ENCODE peak calls at places on chromosomes 16 and 17, in seven cellular contexts. One of them, this sample, is unnamed.

GRCh38 chr17:1545618-1546017 is 17.0 kb downstream of the PITPNA start:
- DNase-seq in suprapubic skin: no peak
- DNase-seq in MCF 10A: peak
- DNase-seq in cardiac fibroblast: no peak
- DNase-seq in adrenal gland: no peak
- DNase-seq in CD4-positive, alpha-beta T cell: no peak
- DNase-seq in WTC11: no peak
- DNase-seq in this sample: no peak

GRCh38 chr16:86072328-86073102 is 173.6 kb downstream of the IRF8 start:
- DNase-seq in suprapubic skin: no peak
- DNase-seq in MCF 10A: peak
- DNase-seq in cardiac fibroblast: peak
- DNase-seq in adrenal gland: peak
- DNase-seq in CD4-positive, alpha-beta T cell: peak
- DNase-seq in WTC11: peak
- DNase-seq in this sample: peak

GRCh38 chr17:76631821-76632565 is 11.6 kb downstream of the ST6GALNAC1 start:
- DNase-seq in suprapubic skin: no peak
- DNase-seq in MCF 10A: no peak
- DNase-seq in cardiac fibroblast: no peak
- DNase-seq in adrenal gland: no peak
- DNase-seq in CD4-positive, alpha-beta T cell: no peak
- DNase-seq in WTC11: no peak
- DNase-seq in this sample: no peak

GRCh38 chr16:87391324-87391949 is 699 bp upstream of the MAP1LC3B start:
- DNase-seq in suprapubic skin: peak
- DNase-seq in MCF 10A: peak
- DNase-seq in cardiac fibroblast: peak
- DNase-seq in adrenal gland: peak
- DNase-seq in CD4-positive, alpha-beta T cell: no peak
- DNase-seq in WTC11: peak
- DNase-seq in this sample: peak

GRCh38 chr17:65785109-65785508 is 223.7 kb upstream of the AXIN2 start:
- DNase-seq in suprapubic skin: no peak
- DNase-seq in MCF 10A: peak
- DNase-seq in cardiac fibroblast: peak
- DNase-seq in adrenal gland: no peak
- DNase-seq in CD4-positive, alpha-beta T cell: no peak
- DNase-seq in WTC11: no peak
- DNase-seq in this sample: no peak

GRCh38 chr16:67936876-67937605 is 391 bp upstream of the PSMB10 start:
- DNase-seq in suprapubic skin: no peak
- DNase-seq in MCF 10A: peak
- DNase-seq in cardiac fibroblast: no peak
- DNase-seq in adrenal gland: peak
- DNase-seq in CD4-positive, alpha-beta T cell: peak
- DNase-seq in WTC11: no peak
- DNase-seq in this sample: no peak

GRCh38 chr16:88738167-88739084 is 32.1 kb downstream of the CTU2 start:
- DNase-seq in suprapubic skin: no peak
- DNase-seq in MCF 10A: no peak
- DNase-seq in cardiac fibroblast: no peak
- DNase-seq in adrenal gland: no peak
- DNase-seq in CD4-positive, alpha-beta T cell: no peak
- DNase-seq in WTC11: no peak
- DNase-seq in this sample: no peak

GRCh38 chr17:80969030-80969673 is 22.5 kb upstream of the CHMP6 start:
- DNase-seq in suprapubic skin: no peak
- DNase-seq in MCF 10A: no peak
- DNase-seq in cardiac fibroblast: no peak
- DNase-seq in adrenal gland: no peak
- DNase-seq in CD4-positive, alpha-beta T cell: no peak
- DNase-seq in WTC11: no peak
- DNase-seq in this sample: no peak

GRCh38 chr16:29708917-29709600 is 30.1 kb downstream of the QPRT start:
- DNase-seq in suprapubic skin: no peak
- DNase-seq in MCF 10A: no peak
- DNase-seq in cardiac fibroblast: no peak
- DNase-seq in adrenal gland: no peak
- DNase-seq in CD4-positive, alpha-beta T cell: no peak
- DNase-seq in WTC11: peak
- DNase-seq in this sample: no peak

GRCh38 chr17:81311954-81312353 is 16.8 kb upstream of the SLC38A10 start:
- DNase-seq in suprapubic skin: no peak
- DNase-seq in MCF 10A: no peak
- DNase-seq in cardiac fibroblast: no peak
- DNase-seq in adrenal gland: no peak
- DNase-seq in CD4-positive, alpha-beta T cell: no peak
- DNase-seq in WTC11: no peak
- DNase-seq in this sample: no peak

GRCh38 chr16:58499615-58500328 is at the start of gene NDRG4:
- DNase-seq in suprapubic skin: peak
- DNase-seq in MCF 10A: peak
- DNase-seq in cardiac fibroblast: peak
- DNase-seq in adrenal gland: peak
- DNase-seq in CD4-positive, alpha-beta T cell: no peak
- DNase-seq in WTC11: peak
- DNase-seq in this sample: no peak

GRCh38 chr17:47252766-47253512 is 688 bp upstream of the ITGB3 start:
- DNase-seq in suprapubic skin: no peak
- DNase-seq in MCF 10A: no peak
- DNase-seq in cardiac fibroblast: no peak
- DNase-seq in adrenal gland: no peak
- DNase-seq in CD4-positive, alpha-beta T cell: no peak
- DNase-seq in WTC11: no peak
- DNase-seq in this sample: no peak

GRCh38 chr17:12229315-12229714 is 208.6 kb downstream of the MAP2K4 start:
- DNase-seq in suprapubic skin: no peak
- DNase-seq in MCF 10A: no peak
- DNase-seq in cardiac fibroblast: no peak
- DNase-seq in adrenal gland: no peak
- DNase-seq in CD4-positive, alpha-beta T cell: no peak
- DNase-seq in WTC11: no peak
- DNase-seq in this sample: no peak

GRCh38 chr16:10959161-10959560 is 14.8 kb downstream of the CLEC16A start:
- DNase-seq in suprapubic skin: no peak
- DNase-seq in MCF 10A: no peak
- DNase-seq in cardiac fibroblast: no peak
- DNase-seq in adrenal gland: no peak
- DNase-seq in CD4-positive, alpha-beta T cell: no peak
- DNase-seq in WTC11: no peak
- DNase-seq in this sample: no peak

GRCh38 chr16:31181102-31181830 is 1.3 kb downstream of the FUS start:
- DNase-seq in suprapubic skin: no peak
- DNase-seq in MCF 10A: peak
- DNase-seq in cardiac fibroblast: peak
- DNase-seq in adrenal gland: peak
- DNase-seq in CD4-positive, alpha-beta T cell: no peak
- DNase-seq in WTC11: peak
- DNase-seq in this sample: no peak

GRCh38 chr17:49076575-49077384 is 55.8 kb upstream of the B4GALNT2 start:
- DNase-seq in suprapubic skin: no peak
- DNase-seq in MCF 10A: peak
- DNase-seq in cardiac fibroblast: peak
- DNase-seq in adrenal gland: no peak
- DNase-seq in CD4-positive, alpha-beta T cell: no peak
- DNase-seq in WTC11: no peak
- DNase-seq in this sample: no peak

GRCh38 chr16:30382398-30383015 is at the start of gene SEPTIN1:
- DNase-seq in suprapubic skin: no peak
- DNase-seq in MCF 10A: no peak
- DNase-seq in cardiac fibroblast: no peak
- DNase-seq in adrenal gland: no peak
- DNase-seq in CD4-positive, alpha-beta T cell: peak
- DNase-seq in WTC11: no peak
- DNase-seq in this sample: no peak

GRCh38 chr17:69870751-69871199 is 204.2 kb upstream of the KCNJ16 start:
- DNase-seq in suprapubic skin: no peak
- DNase-seq in MCF 10A: peak
- DNase-seq in cardiac fibroblast: peak
- DNase-seq in adrenal gland: no peak
- DNase-seq in CD4-positive, alpha-beta T cell: no peak
- DNase-seq in WTC11: no peak
- DNase-seq in this sample: no peak

GRCh38 chr17:56659622-56660021 is 66.1 kb downstream of the NOG start:
- DNase-seq in suprapubic skin: no peak
- DNase-seq in MCF 10A: no peak
- DNase-seq in cardiac fibroblast: no peak
- DNase-seq in adrenal gland: no peak
- DNase-seq in CD4-positive, alpha-beta T cell: no peak
- DNase-seq in WTC11: no peak
- DNase-seq in this sample: no peak

GRCh38 chr16:9499921-9500593 is 408.6 kb downstream of the HAPSTR1 start:
- DNase-seq in suprapubic skin: no peak
- DNase-seq in MCF 10A: no peak
- DNase-seq in cardiac fibroblast: no peak
- DNase-seq in adrenal gland: no peak
- DNase-seq in CD4-positive, alpha-beta T cell: no peak
- DNase-seq in WTC11: peak
- DNase-seq in this sample: no peak

GRCh38 chr16:23597003-23597756 is 1.1 kb upstream of the NDUFAB1 start:
- DNase-seq in suprapubic skin: no peak
- DNase-seq in MCF 10A: peak
- DNase-seq in cardiac fibroblast: no peak
- DNase-seq in adrenal gland: peak
- DNase-seq in CD4-positive, alpha-beta T cell: no peak
- DNase-seq in WTC11: peak
- DNase-seq in this sample: no peak

GRCh38 chr17:13359774-13360173 is 242.0 kb downstream of the HS3ST3A1 start:
- DNase-seq in suprapubic skin: no peak
- DNase-seq in MCF 10A: no peak
- DNase-seq in cardiac fibroblast: no peak
- DNase-seq in adrenal gland: no peak
- DNase-seq in CD4-positive, alpha-beta T cell: no peak
- DNase-seq in WTC11: no peak
- DNase-seq in this sample: no peak

GRCh38 chr17:1110844-1111598 is 68.8 kb downstream of the ABR start:
- DNase-seq in suprapubic skin: no peak
- DNase-seq in MCF 10A: peak
- DNase-seq in cardiac fibroblast: peak
- DNase-seq in adrenal gland: peak
- DNase-seq in CD4-positive, alpha-beta T cell: no peak
- DNase-seq in WTC11: no peak
- DNase-seq in this sample: no peak

GRCh38 chr16:10961231-10961630 is 16.9 kb downstream of the CLEC16A start:
- DNase-seq in suprapubic skin: no peak
- DNase-seq in MCF 10A: peak
- DNase-seq in cardiac fibroblast: peak
- DNase-seq in adrenal gland: peak
- DNase-seq in CD4-positive, alpha-beta T cell: no peak
- DNase-seq in WTC11: no peak
- DNase-seq in this sample: no peak

GRCh38 chr16:14562691-14563491 is 67.2 kb downstream of the PARN start:
- DNase-seq in suprapubic skin: no peak
- DNase-seq in MCF 10A: peak
- DNase-seq in cardiac fibroblast: peak
- DNase-seq in adrenal gland: peak
- DNase-seq in CD4-positive, alpha-beta T cell: no peak
- DNase-seq in WTC11: no peak
- DNase-seq in this sample: no peak

GRCh38 chr17:74646231-74646630 is 22.7 kb upstream of the CD300E start:
- DNase-seq in suprapubic skin: no peak
- DNase-seq in MCF 10A: peak
- DNase-seq in cardiac fibroblast: peak
- DNase-seq in adrenal gland: no peak
- DNase-seq in CD4-positive, alpha-beta T cell: no peak
- DNase-seq in WTC11: no peak
- DNase-seq in this sample: no peak
- TF ChIP-seq CTCF in suprapubic skin: no peak
- TF ChIP-seq CTCF in MCF 10A: peak
- TF ChIP-seq CTCF in cardiac fibroblast: no peak
- TF ChIP-seq CTCF in adrenal gland: no peak
- TF ChIP-seq CTCF in CD4-positive, alpha-beta T cell: peak
- TF ChIP-seq CTCF in WTC11: no peak
- TF ChIP-seq CTCF in this sample: no peak

GRCh38 chr16:62194828-62195227 is 158.6 kb upstream of the CDH8 start:
- DNase-seq in suprapubic skin: no peak
- DNase-seq in MCF 10A: peak
- DNase-seq in cardiac fibroblast: no peak
- DNase-seq in adrenal gland: no peak
- DNase-seq in CD4-positive, alpha-beta T cell: no peak
- DNase-seq in WTC11: no peak
- DNase-seq in this sample: no peak

DNA sequence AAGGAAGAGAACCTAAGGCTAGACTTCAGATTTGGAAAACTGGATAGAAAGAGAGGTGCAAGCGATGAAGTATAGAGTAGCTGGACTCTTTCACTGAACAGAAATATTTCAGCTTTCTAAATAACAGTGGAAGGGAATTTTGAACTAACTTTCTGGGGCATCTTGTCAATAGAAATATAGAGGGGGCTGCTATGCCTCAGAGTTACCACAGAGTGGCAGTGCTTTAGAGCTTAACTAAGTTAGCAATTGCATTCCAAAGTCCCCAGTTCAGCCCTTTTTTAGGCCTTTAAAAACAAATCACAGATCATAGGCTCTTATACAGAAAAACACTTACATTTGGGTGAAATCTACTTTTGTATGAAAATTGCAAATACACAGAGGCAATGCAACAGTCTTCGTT is 154.2 kb upstream of the CDH8 start:
- DNase-seq in suprapubic skin: no peak
- DNase-seq in MCF 10A: peak
- DNase-seq in cardiac fibroblast: peak
- DNase-seq in adrenal gland: no peak
- DNase-seq in CD4-positive, alpha-beta T cell: no peak
- DNase-seq in WTC11: no peak
- DNase-seq in this sample: no peak
- TF ChIP-seq CTCF in suprapubic skin: peak
- TF ChIP-seq CTCF in MCF 10A: peak
- TF ChIP-seq CTCF in cardiac fibroblast: peak
- TF ChIP-seq CTCF in adrenal gland: peak
- TF ChIP-seq CTCF in CD4-positive, alpha-beta T cell: no peak
- TF ChIP-seq CTCF in WTC11: peak
- TF ChIP-seq CTCF in this sample: peak

GRCh38 chr16:84574191-84574590 is 43.7 kb downstream of the COTL1 start:
- DNase-seq in suprapubic skin: no peak
- DNase-seq in MCF 10A: no peak
- DNase-seq in cardiac fibroblast: no peak
- DNase-seq in adrenal gland: no peak
- DNase-seq in CD4-positive, alpha-beta T cell: no peak
- DNase-seq in WTC11: peak
- DNase-seq in this sample: no peak
- TF ChIP-seq CTCF in suprapubic skin: no peak
- TF ChIP-seq CTCF in MCF 10A: no peak
- TF ChIP-seq CTCF in cardiac fibroblast: no peak
- TF ChIP-seq CTCF in adrenal gland: no peak
- TF ChIP-seq CTCF in CD4-positive, alpha-beta T cell: no peak
- TF ChIP-seq CTCF in WTC11: no peak
- TF ChIP-seq CTCF in this sample: no peak

DNA sequence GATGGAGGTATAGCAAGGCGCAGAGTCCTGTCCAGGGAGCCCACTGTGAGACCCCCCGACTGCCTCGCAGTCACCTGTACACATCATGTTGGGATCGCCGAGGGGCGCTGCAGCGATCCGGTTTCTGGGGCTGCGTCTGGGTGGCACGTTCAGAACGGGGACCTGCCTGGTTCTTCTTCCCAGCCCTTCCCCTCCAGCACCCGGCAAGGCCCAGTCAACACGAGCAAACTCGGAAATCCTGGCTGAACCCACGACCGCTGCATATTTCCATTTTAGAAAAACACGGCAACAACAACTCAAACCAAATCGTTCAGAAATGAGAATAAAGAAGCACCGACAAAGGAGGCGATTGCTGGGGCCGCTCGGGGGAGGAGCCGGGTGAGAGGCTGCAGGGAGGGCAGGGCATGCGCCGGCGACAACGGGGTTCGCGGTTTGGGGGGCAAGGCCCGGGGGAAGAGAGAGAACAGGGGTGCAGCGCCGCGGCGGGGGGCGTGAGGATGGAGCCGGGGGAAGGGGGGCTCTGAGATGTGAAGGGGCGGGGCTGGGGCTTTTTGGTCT is 597 bp downstream of the HSDL1 start:
- DNase-seq in suprapubic skin: no peak
- DNase-seq in MCF 10A: peak
- DNase-seq in cardiac fibroblast: peak
- DNase-seq in adrenal gland: no peak
- DNase-seq in CD4-positive, alpha-beta T cell: peak
- DNase-seq in WTC11: peak
- DNase-seq in this sample: peak
- TF ChIP-seq CTCF in suprapubic skin: no peak
- TF ChIP-seq CTCF in MCF 10A: no peak
- TF ChIP-seq CTCF in cardiac fibroblast: peak
- TF ChIP-seq CTCF in adrenal gland: no peak
- TF ChIP-seq CTCF in CD4-positive, alpha-beta T cell: no peak
- TF ChIP-seq CTCF in WTC11: no peak
- TF ChIP-seq CTCF in this sample: peak